ENCODE peak calls at places on chromosomes 13 and 19, in nine cellular contexts. One of them, this sample, is unnamed.

GRCh38 chr13:33072759-33073158 is 56.5 kb downstream of the KL start:
- DNase-seq in lower leg skin: no peak
- DNase-seq in lung: no peak
- DNase-seq in HAP-1: no peak
- DNase-seq in sciatic nerve: no peak
- DNase-seq in NCI-H460: no peak
- DNase-seq in ureter: no peak
- DNase-seq in heart right ventricle: no peak
- DNase-seq in T-helper 17 cell: no peak
- DNase-seq in this sample: no peak

GRCh38 chr13:45331123-45331619 is 9.8 kb downstream of the TPT1 start:
- DNase-seq in HAP-1: no peak
- DNase-seq in lung: no peak
- DNase-seq in lower leg skin: no peak
- DNase-seq in T-helper 17 cell: no peak
- DNase-seq in NCI-H460: no peak
- DNase-seq in ureter: no peak
- DNase-seq in sciatic nerve: no peak
- DNase-seq in heart right ventricle: no peak
- DNase-seq in this sample: no peak

GRCh38 chr13:98771838-98772611 is 19.6 kb upstream of the SLC15A1 start:
- DNase-seq in lower leg skin: no peak
- DNase-seq in HAP-1: no peak
- DNase-seq in heart right ventricle: no peak
- DNase-seq in lung: no peak
- DNase-seq in NCI-H460: no peak
- DNase-seq in T-helper 17 cell: no peak
- DNase-seq in sciatic nerve: no peak
- DNase-seq in ureter: no peak
- DNase-seq in this sample: no peak

GRCh38 chr13:21686761-21687391 is 16.0 kb downstream of the FGF9 start:
- DNase-seq in NCI-H460: no peak
- DNase-seq in lung: no peak
- DNase-seq in sciatic nerve: no peak
- DNase-seq in lower leg skin: no peak
- DNase-seq in heart right ventricle: no peak
- DNase-seq in ureter: no peak
- DNase-seq in HAP-1: no peak
- DNase-seq in T-helper 17 cell: no peak
- DNase-seq in this sample: no peak

GRCh38 chr13:59856281-59856810 is 307.4 kb downstream of the DIAPH3 start:
- DNase-seq in sciatic nerve: no peak
- DNase-seq in NCI-H460: no peak
- DNase-seq in lung: no peak
- DNase-seq in HAP-1: no peak
- DNase-seq in ureter: no peak
- DNase-seq in heart right ventricle: no peak
- DNase-seq in T-helper 17 cell: no peak
- DNase-seq in lower leg skin: no peak
- DNase-seq in this sample: no peak

GRCh38 chr19:38057954-38058690 is 151.1 kb downstream of the SIPA1L3 start:
- DNase-seq in heart right ventricle: no peak
- DNase-seq in sciatic nerve: no peak
- DNase-seq in ureter: peak
- DNase-seq in NCI-H460: no peak
- DNase-seq in T-helper 17 cell: no peak
- DNase-seq in lower leg skin: no peak
- DNase-seq in HAP-1: no peak
- DNase-seq in lung: peak
- DNase-seq in this sample: no peak

GRCh38 chr19:33133438-33134031 is 1.6 kb downstream of the WDR88 start:
- DNase-seq in heart right ventricle: no peak
- DNase-seq in lower leg skin: no peak
- DNase-seq in NCI-H460: no peak
- DNase-seq in sciatic nerve: no peak
- DNase-seq in T-helper 17 cell: no peak
- DNase-seq in HAP-1: peak
- DNase-seq in lung: no peak
- DNase-seq in ureter: no peak
- DNase-seq in this sample: peak

GRCh38 chr19:43606569-43607229 is 5.2 kb upstream of the SRRM5 start:
- DNase-seq in heart right ventricle: no peak
- DNase-seq in lower leg skin: no peak
- DNase-seq in NCI-H460: no peak
- DNase-seq in HAP-1: no peak
- DNase-seq in ureter: no peak
- DNase-seq in sciatic nerve: no peak
- DNase-seq in T-helper 17 cell: no peak
- DNase-seq in lung: no peak
- DNase-seq in this sample: no peak

GRCh38 chr13:53254495-53254894 is 225.9 kb downstream of the OLFM4 start:
- DNase-seq in lower leg skin: no peak
- DNase-seq in lung: no peak
- DNase-seq in T-helper 17 cell: no peak
- DNase-seq in HAP-1: peak
- DNase-seq in NCI-H460: no peak
- DNase-seq in sciatic nerve: no peak
- DNase-seq in heart right ventricle: no peak
- DNase-seq in ureter: no peak
- DNase-seq in this sample: peak

GRCh38 chr19:17530586-17530985 is 19.1 kb downstream of the PGLS start:
- DNase-seq in T-helper 17 cell: no peak
- DNase-seq in heart right ventricle: no peak
- DNase-seq in lower leg skin: no peak
- DNase-seq in ureter: no peak
- DNase-seq in sciatic nerve: no peak
- DNase-seq in NCI-H460: no peak
- DNase-seq in HAP-1: no peak
- DNase-seq in lung: no peak
- DNase-seq in this sample: no peak

GRCh38 chr19:12720851-12721655 is 2.7 kb downstream of the TNPO2 start:
- DNase-seq in T-helper 17 cell: no peak
- DNase-seq in NCI-H460: no peak
- DNase-seq in ureter: no peak
- DNase-seq in HAP-1: no peak
- DNase-seq in lung: no peak
- DNase-seq in lower leg skin: no peak
- DNase-seq in sciatic nerve: no peak
- DNase-seq in heart right ventricle: no peak
- DNase-seq in this sample: peak

GRCh38 chr13:89465366-89465765 is 1794.2 kb downstream of the SLITRK5 start:
- DNase-seq in T-helper 17 cell: no peak
- DNase-seq in ureter: no peak
- DNase-seq in HAP-1: no peak
- DNase-seq in lower leg skin: no peak
- DNase-seq in heart right ventricle: no peak
- DNase-seq in NCI-H460: no peak
- DNase-seq in sciatic nerve: no peak
- DNase-seq in lung: no peak
- DNase-seq in this sample: no peak

GRCh38 chr13:94433055-94433947 is 46.2 kb downstream of the DCT start:
- DNase-seq in lung: no peak
- DNase-seq in HAP-1: peak
- DNase-seq in ureter: no peak
- DNase-seq in NCI-H460: no peak
- DNase-seq in T-helper 17 cell: no peak
- DNase-seq in lower leg skin: no peak
- DNase-seq in heart right ventricle: no peak
- DNase-seq in sciatic nerve: no peak
- DNase-seq in this sample: peak

GRCh38 chr19:32322541-32322940 is 22.9 kb upstream of the ZNF507 start:
- DNase-seq in lower leg skin: no peak
- DNase-seq in sciatic nerve: no peak
- DNase-seq in ureter: peak
- DNase-seq in NCI-H460: no peak
- DNase-seq in T-helper 17 cell: no peak
- DNase-seq in lung: no peak
- DNase-seq in HAP-1: no peak
- DNase-seq in heart right ventricle: no peak
- DNase-seq in this sample: no peak

GRCh38 chr13:27644302-27644701 is 22.6 kb downstream of the POLR1D start:
- DNase-seq in lung: no peak
- DNase-seq in T-helper 17 cell: no peak
- DNase-seq in HAP-1: no peak
- DNase-seq in NCI-H460: no peak
- DNase-seq in sciatic nerve: no peak
- DNase-seq in lower leg skin: no peak
- DNase-seq in ureter: no peak
- DNase-seq in heart right ventricle: no peak
- DNase-seq in this sample: peak

GRCh38 chr13:19586904-19587634 is 25.7 kb upstream of the TPTE2 start:
- DNase-seq in lower leg skin: peak
- DNase-seq in sciatic nerve: no peak
- DNase-seq in ureter: no peak
- DNase-seq in NCI-H460: no peak
- DNase-seq in T-helper 17 cell: peak
- DNase-seq in HAP-1: peak
- DNase-seq in heart right ventricle: no peak
- DNase-seq in lung: peak
- DNase-seq in this sample: no peak

GRCh38 chr19:18392417-18392816 is 5.0 kb downstream of the LRRC25 start:
- DNase-seq in sciatic nerve: no peak
- DNase-seq in lung: peak
- DNase-seq in ureter: no peak
- DNase-seq in lower leg skin: peak
- DNase-seq in NCI-H460: no peak
- DNase-seq in HAP-1: no peak
- DNase-seq in heart right ventricle: no peak
- DNase-seq in T-helper 17 cell: no peak
- DNase-seq in this sample: peak

GRCh38 chr13:37085656-37086055 is 19.8 kb downstream of the CSNK1A1L start:
- DNase-seq in ureter: no peak
- DNase-seq in sciatic nerve: no peak
- DNase-seq in HAP-1: no peak
- DNase-seq in NCI-H460: no peak
- DNase-seq in lower leg skin: no peak
- DNase-seq in lung: no peak
- DNase-seq in T-helper 17 cell: no peak
- DNase-seq in heart right ventricle: no peak
- DNase-seq in this sample: no peak

GRCh38 chr19:44051654-44052402 is at the start of gene ZNF223:
- DNase-seq in heart right ventricle: peak
- DNase-seq in sciatic nerve: peak
- DNase-seq in NCI-H460: peak
- DNase-seq in lung: peak
- DNase-seq in ureter: peak
- DNase-seq in HAP-1: no peak
- DNase-seq in lower leg skin: peak
- DNase-seq in T-helper 17 cell: no peak
- DNase-seq in this sample: peak

GRCh38 chr19:54147676-54148075 is 10.1 kb downstream of the CNOT3 start:
- DNase-seq in HAP-1: no peak
- DNase-seq in lung: no peak
- DNase-seq in T-helper 17 cell: no peak
- DNase-seq in ureter: no peak
- DNase-seq in lower leg skin: no peak
- DNase-seq in heart right ventricle: peak
- DNase-seq in sciatic nerve: no peak
- DNase-seq in NCI-H460: no peak
- DNase-seq in this sample: no peak

GRCh38 chr19:34767967-34768366 is 5.0 kb downstream of the ZNF599 start:
- DNase-seq in lower leg skin: no peak
- DNase-seq in sciatic nerve: no peak
- DNase-seq in heart right ventricle: no peak
- DNase-seq in HAP-1: no peak
- DNase-seq in ureter: no peak
- DNase-seq in lung: no peak
- DNase-seq in NCI-H460: no peak
- DNase-seq in T-helper 17 cell: no peak
- DNase-seq in this sample: no peak

GRCh38 chr19:6465006-6465405 is 935 bp downstream of the CRB3 start:
- DNase-seq in heart right ventricle: no peak
- DNase-seq in sciatic nerve: no peak
- DNase-seq in HAP-1: no peak
- DNase-seq in lung: peak
- DNase-seq in T-helper 17 cell: no peak
- DNase-seq in lower leg skin: no peak
- DNase-seq in NCI-H460: no peak
- DNase-seq in ureter: no peak
- DNase-seq in this sample: no peak

GRCh38 chr19:5536337-5536894 is 31.3 kb downstream of the TINCR start:
- DNase-seq in ureter: peak
- DNase-seq in heart right ventricle: peak
- DNase-seq in lower leg skin: no peak
- DNase-seq in HAP-1: peak
- DNase-seq in sciatic nerve: peak
- DNase-seq in T-helper 17 cell: no peak
- DNase-seq in NCI-H460: no peak
- DNase-seq in lung: no peak
- DNase-seq in this sample: peak

GRCh38 chr19:32406161-32407003 is 812 bp downstream of the DPY19L3 start:
- DNase-seq in lung: no peak
- DNase-seq in sciatic nerve: no peak
- DNase-seq in HAP-1: peak
- DNase-seq in lower leg skin: no peak
- DNase-seq in T-helper 17 cell: no peak
- DNase-seq in NCI-H460: no peak
- DNase-seq in heart right ventricle: no peak
- DNase-seq in ureter: no peak
- DNase-seq in this sample: no peak

GRCh38 chr13:61339054-61339621 is 76.5 kb downstream of the PCDH20 start:
- DNase-seq in lung: no peak
- DNase-seq in T-helper 17 cell: no peak
- DNase-seq in ureter: no peak
- DNase-seq in NCI-H460: no peak
- DNase-seq in HAP-1: no peak
- DNase-seq in heart right ventricle: no peak
- DNase-seq in sciatic nerve: no peak
- DNase-seq in lower leg skin: no peak
- DNase-seq in this sample: no peak

GRCh38 chr13:74061939-74062595 is 72.1 kb downstream of the KLF12 start:
- DNase-seq in sciatic nerve: no peak
- DNase-seq in NCI-H460: no peak
- DNase-seq in ureter: no peak
- DNase-seq in HAP-1: no peak
- DNase-seq in heart right ventricle: no peak
- DNase-seq in lung: no peak
- DNase-seq in T-helper 17 cell: no peak
- DNase-seq in lower leg skin: no peak
- DNase-seq in this sample: peak

GRCh38 chr19:18594096-18594823 is 5.7 kb downstream of the REX1BD start:
- DNase-seq in NCI-H460: no peak
- DNase-seq in lung: peak
- DNase-seq in HAP-1: peak
- DNase-seq in T-helper 17 cell: peak
- DNase-seq in sciatic nerve: peak
- DNase-seq in lower leg skin: peak
- DNase-seq in ureter: peak
- DNase-seq in heart right ventricle: peak
- DNase-seq in this sample: peak